ENCODE peak calls at places on chromosomes 7 and 10, in five cellular contexts. S, X, W, Q and C are unnamed samples.

GRCh38 chr10:27743736-27744477 is 1.7 kb downstream of the MKX start:
- DNase-seq in X (no peak), Q (peak; percentile 35), S (peak; percentile 65), W (no peak), C (no peak)

GRCh38 chr10:110939419-110939818 is 20.0 kb downstream of the SHOC2 start:
- DNase-seq in W (no peak), X (no peak), S (no peak), Q (no peak), C (no peak)

GRCh38 chr7:5222861-5223411 is 32.9 kb downstream of the WIPI2 start:
- DNase-seq in W (no peak), X (no peak), S (peak; percentile 54), Q (no peak), C (peak; percentile 78)

GRCh38 chr7:129436335-129436923 is 2.2 kb downstream of the STRIP2 start:
- DNase-seq in W (no peak), Q (no peak), S (no peak), X (no peak), C (no peak)

GRCh38 chr10:77636286-77636966 is 1.2 kb downstream of the KCNMA1 start:
- DNase-seq in X (no peak), W (no peak), Q (no peak), S (no peak), C (no peak)

GRCh38 chr7:70383947-70384475 is 747.9 kb upstream of the GALNT17 start:
- DNase-seq in S (no peak), X (no peak), W (no peak), Q (no peak), C (no peak)

GRCh38 chr7:88344956-88345832 is 38.5 kb upstream of the STEAP4 start:
- DNase-seq in Q (peak; percentile 42), X (no peak), W (peak; percentile 62), S (peak; percentile 65), C (peak; percentile 82)

GRCh38 chr10:132320776-132321469 is 11.1 kb upstream of the LRRC27 start:
- DNase-seq in S (no peak), Q (no peak), X (no peak), W (no peak), C (no peak)

GRCh38 chr7:30260246-30260768 is 24.1 kb upstream of the ZNRF2 start:
- DNase-seq in Q (no peak), X (no peak), W (no peak), S (no peak), C (no peak)

GRCh38 chr10:88032566-88032965 is 169.1 kb downstream of the PTEN start:
- DNase-seq in Q (peak; percentile 83), W (no peak), S (no peak), X (no peak), C (no peak)

GRCh38 chr10:7507887-7508726 is 97.3 kb upstream of the SFMBT2 start:
- DNase-seq in S (no peak), Q (no peak), W (no peak), X (no peak), C (no peak)

GRCh38 chr10:28668363-28669226 is 8.7 kb upstream of the BAMBI start:
- DNase-seq in X (peak; percentile 57), S (peak; percentile 72), Q (peak; percentile 69), W (peak; percentile 39), C (peak; percentile 92)

GRCh38 chr7:143417734-143418378 is 9.2 kb upstream of the EPHA1 start:
- DNase-seq in S (no peak), X (no peak), W (no peak), Q (no peak), C (no peak)

GRCh38 chr10:66836057-66836456 is 89.8 kb upstream of the LRRTM3 start:
- DNase-seq in W (no peak), S (no peak), Q (peak; percentile 52), X (no peak), C (no peak)

GRCh38 chr7:68063171-68063570 is 1066.5 kb downstream of the TYW1 start:
- DNase-seq in W (no peak), Q (peak; percentile 24), X (no peak), S (no peak), C (no peak)

GRCh38 chr7:96203781-96204180 is 118.1 kb downstream of the SLC25A13 start:
- DNase-seq in W (no peak), X (no peak), Q (no peak), S (no peak), C (no peak)

GRCh38 chr10:43623351-43623750 is 17.1 kb downstream of the ZNF485 start:
- DNase-seq in X (no peak), S (no peak), W (no peak), Q (no peak), C (no peak)

GRCh38 chr10:79222186-79222585 is 125.1 kb upstream of the PPIF start:
- DNase-seq in S (peak; percentile 74), Q (no peak), X (no peak), W (no peak), C (no peak)

GRCh38 chr10:31940839-31941653 is 12.4 kb upstream of the ARHGAP12 start:
- DNase-seq in S (no peak), W (no peak), Q (peak; percentile 83), X (no peak), C (no peak)

GRCh38 chr10:29689001-29689400 is 54.2 kb upstream of the SVIL start:
- DNase-seq in S (no peak), W (no peak), Q (peak; percentile 43), X (no peak), C (no peak)

GRCh38 chr7:37732253-37732652 is 48.7 kb downstream of the GPR141 start:
- DNase-seq in X (no peak), Q (no peak), S (no peak), W (peak; percentile 66), C (no peak)

GRCh38 chr10:116271593-116272496 is 1.2 kb downstream of the GFRA1 start:
- DNase-seq in W (peak; percentile 43), S (peak; percentile 69), Q (peak; percentile 71), X (no peak), C (peak; percentile 83)

GRCh38 chr7:155254018-155254417 is 43.7 kb upstream of the INSIG1 start:
- DNase-seq in W (no peak), S (no peak), X (no peak), Q (no peak), C (peak; percentile 38)

GRCh38 chr7:99624487-99624886 is 7.7 kb downstream of the ZSCAN25 start:
- DNase-seq in X (peak; percentile 67), Q (no peak), S (no peak), W (no peak), C (no peak)

GRCh38 chr7:3436746-3437145 is 135.7 kb downstream of the SDK1 start:
- DNase-seq in Q (no peak), X (no peak), W (no peak), S (no peak), C (no peak)

GRCh38 chr10:132575320-132576201 is 38.0 kb downstream of the INPP5A start:
- DNase-seq in S (no peak), W (no peak), X (peak; percentile 40), Q (no peak), C (no peak)

GRCh38 chr7:142873281-142873784 is 12.2 kb downstream of the TRPV6 start:
- DNase-seq in X (peak; percentile 42), Q (no peak), S (no peak), W (peak; percentile 43), C (no peak)

GRCh38 chr7:151115121-151115835 is 29.0 kb downstream of the AGAP3 start:
- DNase-seq in Q (peak; percentile 74), W (peak; percentile 42), X (peak; percentile 38), S (no peak), C (no peak)

GRCh38 chr7:78787854-78788253 is 665.6 kb downstream of the MAGI2 start:
- DNase-seq in Q (peak; percentile 9), W (no peak), S (no peak), X (no peak), C (no peak)

GRCh38 chr10:17683541-17683940 is 39.6 kb downstream of the STAM start:
- DNase-seq in W (no peak), X (no peak), S (no peak), Q (no peak), C (no peak)

GRCh38 chr10:14397069-14397468 is 66.3 kb upstream of the FRMD4A start:
- DNase-seq in Q (peak; percentile 90), W (no peak), S (no peak), X (no peak), C (peak; percentile 90)

GRCh38 chr7:44291066-44291732 is 34.2 kb downstream of the CAMK2B start:
- DNase-seq in S (peak; percentile 64), X (no peak), Q (no peak), W (peak; percentile 3), C (peak; percentile 84)

GRCh38 chr7:101564778-101565211 is 64.3 kb downstream of the MYL10 start:
- DNase-seq in X (no peak), S (peak; percentile 59), Q (no peak), W (no peak), C (no peak)

GRCh38 chr10:60414877-60415585 is 25.4 kb upstream of the ANK3 start:
- DNase-seq in W (no peak), Q (peak; percentile 88), X (no peak), S (no peak), C (no peak)

GRCh38 chr7:137961200-137962177 is 40.4 kb downstream of the CREB3L2 start:
- DNase-seq in Q (no peak), W (no peak), S (no peak), X (peak; percentile 19), C (no peak)

GRCh38 chr10:5736591-5736990 is 52.0 kb downstream of the TASOR2 start:
- DNase-seq in W (no peak), X (no peak), S (no peak), Q (no peak), C (no peak)